ENCODE peak calls at places on chromosomes 13 and 19, in four cellular contexts. H is GDM1, B is EL, E is esophagus muscularis mucosa. O is an unnamed sample.

GRCh38 chr19:44796701-44797115 is 12.2 kb upstream of the BCAM start:
- DNase-seq in B (no peak), E (no peak), H (peak), O (no peak)

GRCh38 chr13:113087923-113088690 is 17.5 kb upstream of the F7 start:
- DNase-seq in B (no peak), H (no peak), E (no peak), O (no peak)

GRCh38 chr19:1117654-1118053 is 13.9 kb downstream of the GPX4 start:
- DNase-seq in E (no peak), B (no peak), H (no peak), O (no peak)

GRCh38 chr13:45040626-45041025 is 51.3 kb downstream of the GPALPP1 start:
- DNase-seq in H (no peak), E (no peak), B (peak), O (no peak)

GRCh38 chr19:5914946-5915781 is 1.1 kb downstream of the CAPS start:
- DNase-seq in E (no peak), H (no peak), B (no peak), O (no peak)

GRCh38 chr13:76894401-76895110 is 8.4 kb upstream of the KCTD12 start:
- DNase-seq in B (no peak), E (no peak), H (peak), O (no peak)

GRCh38 chr19:16208064-16208759 is 10.5 kb downstream of the AP1M1 start:
- DNase-seq in H (no peak), E (no peak), B (no peak), O (no peak)

GRCh38 chr19:16164222-16164890 is 9.0 kb downstream of the CIB3 start:
- DNase-seq in E (no peak), H (no peak), B (no peak), O (no peak)

GRCh38 chr13:51958217-51958547 is 53.1 kb downstream of the ATP7B start:
- DNase-seq in E (no peak), H (no peak), B (no peak), O (no peak)